ENCODE peak calls at places on chromosome 4, in ten cellular contexts. R, Q, U, S, J, Z, F, X, M and O are unnamed samples.

GRCh38 chr4:7402526-7402925 is 32.2 kb downstream of the PSAPL1 start:
- DNase-seq in M (no peak), U (no peak), X (no peak), F (no peak), J (no peak), Q (no peak), R (no peak), S (no peak), Z (no peak), O (peak)

GRCh38 chr4:117971406-117971805 is 62.9 kb upstream of the NDST3 start:
- DNase-seq in J (no peak), U (no peak), X (no peak), S (no peak), M (no peak), Q (no peak), R (no peak), F (no peak), Z (no peak), O (no peak)

GRCh38 chr4:19945979-19946380 is 305.7 kb upstream of the SLIT2 start:
- DNase-seq in X (peak), F (peak), S (no peak), Z (no peak), Q (no peak), R (no peak), U (no peak), J (no peak), M (peak), O (no peak)

GRCh38 chr4:113534698-113535097 is 226.8 kb downstream of the CAMK2D start:
- DNase-seq in X (no peak), U (no peak), Z (no peak), M (peak), J (no peak), Q (no peak), R (no peak), F (no peak), S (no peak), O (no peak)

GRCh38 chr4:96354036-96354712 is 514.3 kb downstream of the PDHA2 start:
- DNase-seq in U (no peak), Q (no peak), Z (no peak), R (peak), S (peak), J (no peak), M (peak), X (no peak), F (peak), O (no peak)

GRCh38 chr4:106898621-106899230 is 137.4 kb downstream of the DKK2 start:
- DNase-seq in M (peak), Q (no peak), X (no peak), F (peak), J (peak), U (peak), S (no peak), Z (peak), R (peak), O (no peak)

GRCh38 chr4:7824218-7824617 is 115.4 kb downstream of the AFAP1 start:
- DNase-seq in F (no peak), R (no peak), J (no peak), Z (no peak), U (no peak), S (peak), M (peak), Q (no peak), X (no peak), O (no peak)

GRCh38 chr4:39510348-39510929 is 16.8 kb downstream of the UGDH start:
- DNase-seq in Q (no peak), U (no peak), X (no peak), J (no peak), R (no peak), M (no peak), Z (no peak), F (no peak), S (no peak), O (no peak)

GRCh38 chr4:177051473-177052060 is 258.1 kb upstream of the NEIL3 start:
- DNase-seq in Z (no peak), X (peak), Q (no peak), R (peak), J (no peak), M (peak), S (no peak), U (peak), F (no peak), O (no peak)

GRCh38 chr4:152663203-152664066 is 16.4 kb downstream of the TMEM154 start:
- DNase-seq in M (no peak), X (no peak), S (no peak), U (no peak), Z (no peak), R (no peak), J (no peak), F (no peak), Q (no peak), O (no peak)

GRCh38 chr4:85657143-85657542 is 182.2 kb downstream of the ARHGAP24 start:
- DNase-seq in M (no peak), U (no peak), F (no peak), Q (no peak), R (no peak), X (no peak), J (no peak), S (no peak), Z (no peak), O (no peak)

GRCh38 chr4:15344041-15344440 is 83.8 kb upstream of the C1QTNF7 start:
- DNase-seq in F (peak), S (no peak), R (no peak), M (peak), Z (no peak), U (no peak), J (no peak), X (no peak), Q (no peak), O (no peak)

GRCh38 chr4:184283659-184284335 is 66.1 kb upstream of the ENPP6 start:
- DNase-seq in Q (no peak), J (no peak), U (no peak), Z (peak), F (no peak), M (no peak), X (no peak), S (no peak), R (no peak), O (no peak)

GRCh38 chr4:8754634-8755589 is 116.7 kb downstream of the HMX1 start:
- DNase-seq in X (no peak), R (no peak), U (no peak), Q (no peak), Z (no peak), S (no peak), J (no peak), F (no peak), M (no peak), O (no peak)

GRCh38 chr4:37827802-37828321 is 1.4 kb downstream of the PGM2 start:
- DNase-seq in M (no peak), Q (no peak), J (no peak), S (no peak), R (no peak), U (no peak), X (no peak), Z (no peak), F (no peak), O (no peak)

GRCh38 chr4:109589605-109590004 is 29.6 kb downstream of the MCUB start:
- DNase-seq in X (no peak), F (no peak), R (no peak), S (no peak), U (no peak), Z (no peak), M (no peak), J (no peak), Q (no peak), O (no peak)

GRCh38 chr4:185013715-185014114 is 4.6 kb upstream of the HELT start:
- DNase-seq in R (no peak), U (peak), Z (no peak), Q (no peak), F (no peak), M (no peak), J (no peak), X (no peak), S (no peak), O (no peak)

GRCh38 chr4:8403173-8403753 is 37.3 kb downstream of the ACOX3 start:
- DNase-seq in S (peak), M (peak), J (peak), F (peak), R (peak), Q (peak), Z (peak), U (peak), X (peak), O (peak)

GRCh38 chr4:17587094-17587822 is 10.3 kb downstream of the LAP3 start:
- DNase-seq in F (no peak), Z (no peak), U (no peak), J (no peak), M (no peak), R (no peak), S (no peak), X (no peak), Q (no peak), O (no peak)

GRCh38 chr4:84957509-84958420 is 8.7 kb downstream of the WDFY3 start:
- DNase-seq in U (no peak), J (no peak), R (no peak), M (peak), F (no peak), Z (no peak), X (no peak), S (no peak), Q (no peak), O (no peak)

GRCh38 chr4:78068481-78068880 is 11.4 kb downstream of the FRAS1 start:
- DNase-seq in U (no peak), M (no peak), Z (no peak), X (no peak), S (no peak), Q (no peak), F (no peak), J (no peak), R (no peak), O (no peak)

GRCh38 chr4:40046311-40046980 is 10.2 kb upstream of the N4BP2 start:
- DNase-seq in J (peak), M (peak), Q (peak), F (peak), S (peak), R (peak), U (no peak), Z (peak), X (peak), O (no peak)

GRCh38 chr4:6546681-6547447 is 28.1 kb upstream of the MAN2B2 start:
- DNase-seq in R (peak), M (peak), J (peak), S (peak), Q (peak), U (peak), Z (peak), F (peak), X (peak), O (no peak)

GRCh38 chr4:107258359-107258758 is 222.2 kb upstream of the DKK2 start:
- DNase-seq in Q (no peak), F (peak), M (peak), X (no peak), R (no peak), S (no peak), U (no peak), Z (no peak), J (no peak), O (no peak)

GRCh38 chr4:47145630-47146029 is 114.3 kb downstream of the GABRB1 start:
- DNase-seq in X (no peak), S (no peak), Z (no peak), M (peak), R (no peak), Q (no peak), J (no peak), U (no peak), F (peak), O (no peak)

GRCh38 chr4:81971637-81972036 is 402.2 kb downstream of the HNRNPD start:
- DNase-seq in Z (no peak), Q (no peak), M (no peak), F (no peak), R (no peak), X (no peak), S (no peak), J (no peak), U (no peak), O (no peak)

GRCh38 chr4:17323619-17324400 is 188.1 kb downstream of the QDPR start:
- DNase-seq in S (no peak), U (no peak), Q (no peak), R (no peak), F (no peak), M (no peak), Z (no peak), J (no peak), X (no peak), O (no peak)

GRCh38 chr4:75248770-75249467 is 265.3 kb downstream of the RCHY1 start:
- DNase-seq in S (peak), R (no peak), Q (no peak), Z (no peak), F (peak), M (no peak), X (no peak), J (no peak), U (no peak), O (no peak)

GRCh38 chr4:4355302-4355701 is 31.6 kb upstream of the NSG1 start:
- DNase-seq in F (no peak), M (no peak), Z (no peak), Q (no peak), J (no peak), S (no peak), U (no peak), X (no peak), R (no peak), O (no peak)

GRCh38 chr4:176549161-176549865 is 229.5 kb downstream of the SPCS3 start:
- DNase-seq in M (peak), Z (no peak), S (no peak), Q (no peak), F (no peak), X (no peak), U (no peak), J (no peak), R (no peak), O (no peak)

GRCh38 chr4:11529625-11530201 is 101.0 kb upstream of the HS3ST1 start:
- DNase-seq in R (no peak), M (peak), Q (no peak), Z (no peak), J (no peak), S (peak), F (peak), U (no peak), X (no peak), O (no peak)

GRCh38 chr4:169133932-169134331 is 123.9 kb upstream of the CBR4 start:
- DNase-seq in X (no peak), R (peak), U (peak), S (peak), Q (no peak), M (no peak), F (no peak), Z (no peak), J (peak), O (no peak)

GRCh38 chr4:114225462-114225861 is 246.0 kb upstream of the ARSJ start:
- DNase-seq in S (no peak), Q (no peak), M (no peak), J (no peak), R (no peak), U (no peak), F (no peak), Z (no peak), X (no peak), O (no peak)

GRCh38 chr4:20026456-20026855 is 225.2 kb upstream of the SLIT2 start:
- DNase-seq in M (peak), R (no peak), J (no peak), S (no peak), U (no peak), Q (no peak), X (no peak), Z (no peak), F (peak), O (no peak)

GRCh38 chr4:708631-708933 is 3.0 kb downstream of the PCGF3 start:
- DNase-seq in X (no peak), F (no peak), J (no peak), M (no peak), R (no peak), U (no peak), Q (no peak), Z (no peak), S (no peak), O (no peak)

GRCh38 chr4:15001248-15001824 is 945 bp upstream of the CPEB2 start:
- DNase-seq in M (peak), J (peak), F (peak), X (peak), U (no peak), R (peak), Z (peak), Q (no peak), S (no peak), O (peak)